ENCODE peak calls at places on chromosomes 5 and 9, in four cellular contexts. One of them, this sample, is unnamed.

GRCh38 chr5:61162832-61163567 is 732 bp upstream of the SMIM15 start:
- DNase-seq in pancreas: peak
- DNase-seq in cardiac muscle cell: peak
- DNase-seq in GM13977: peak
- DNase-seq in this sample: peak

GRCh38 chr5:18745988-18746615 is 1111.8 kb downstream of the TAF11L14 start:
- DNase-seq in pancreas: no peak
- DNase-seq in cardiac muscle cell: no peak
- DNase-seq in GM13977: peak
- DNase-seq in this sample: peak

GRCh38 chr5:138790684-138791083 is 37.5 kb downstream of the CTNNA1 start:
- DNase-seq in pancreas: no peak
- DNase-seq in cardiac muscle cell: no peak
- DNase-seq in GM13977: no peak
- DNase-seq in this sample: no peak

GRCh38 chr5:32984851-32985250 is 273.7 kb downstream of the NPR3 start:
- DNase-seq in pancreas: no peak
- DNase-seq in cardiac muscle cell: no peak
- DNase-seq in GM13977: no peak
- DNase-seq in this sample: no peak

GRCh38 chr9:106859957-106860715 is 2.8 kb upstream of the ZNF462 start:
- DNase-seq in pancreas: no peak
- DNase-seq in cardiac muscle cell: peak
- DNase-seq in GM13977: no peak
- DNase-seq in this sample: no peak

GRCh38 chr9:121692606-121693505 is 41.4 kb downstream of the DAB2IP start:
- DNase-seq in pancreas: no peak
- DNase-seq in cardiac muscle cell: peak
- DNase-seq in GM13977: no peak
- DNase-seq in this sample: no peak

GRCh38 chr9:123678878-123679329 is 251.0 kb downstream of the DENND1A start:
- DNase-seq in pancreas: no peak
- DNase-seq in cardiac muscle cell: no peak
- DNase-seq in GM13977: no peak
- DNase-seq in this sample: no peak

GRCh38 chr9:92716557-92716956 is 46.6 kb upstream of the IPPK start:
- DNase-seq in pancreas: peak
- DNase-seq in cardiac muscle cell: peak
- DNase-seq in GM13977: peak
- DNase-seq in this sample: peak

GRCh38 chr9:113368348-113368747 is 8.4 kb downstream of the HDHD3 start:
- DNase-seq in pancreas: no peak
- DNase-seq in cardiac muscle cell: no peak
- DNase-seq in GM13977: no peak
- DNase-seq in this sample: no peak

GRCh38 chr5:100803391-100803790 is 99.7 kb downstream of the ST8SIA4 start:
- DNase-seq in pancreas: peak
- DNase-seq in cardiac muscle cell: no peak
- DNase-seq in GM13977: no peak
- DNase-seq in this sample: no peak

GRCh38 chr5:77008413-77008812 is 21.8 kb upstream of the AGGF1 start:
- DNase-seq in pancreas: no peak
- DNase-seq in cardiac muscle cell: no peak
- DNase-seq in GM13977: no peak
- DNase-seq in this sample: no peak

GRCh38 chr5:180799902-180800801 is 2.5 kb downstream of the MGAT1 start:
- DNase-seq in pancreas: no peak
- DNase-seq in cardiac muscle cell: no peak
- DNase-seq in GM13977: no peak
- DNase-seq in this sample: no peak
- TF ChIP-seq CTCF in pancreas: no peak
- TF ChIP-seq CTCF in cardiac muscle cell: peak
- TF ChIP-seq CTCF in GM13977: no peak
- TF ChIP-seq CTCF in this sample: no peak

GRCh38 chr5:120655828-120656435 is 191.8 kb downstream of the PRR16 start:
- DNase-seq in pancreas: no peak
- DNase-seq in cardiac muscle cell: peak
- DNase-seq in GM13977: no peak
- DNase-seq in this sample: no peak
- TF ChIP-seq CTCF in pancreas: no peak
- TF ChIP-seq CTCF in cardiac muscle cell: peak
- TF ChIP-seq CTCF in GM13977: peak
- TF ChIP-seq CTCF in this sample: peak

GRCh38 chr9:98775831-98776441 is 20.4 kb downstream of the ANKS6 start:
- DNase-seq in pancreas: no peak
- DNase-seq in cardiac muscle cell: peak
- DNase-seq in GM13977: peak
- DNase-seq in this sample: peak

GRCh38 chr9:98774746-98775145 is 21.6 kb downstream of the ANKS6 start:
- DNase-seq in pancreas: no peak
- DNase-seq in cardiac muscle cell: no peak
- DNase-seq in GM13977: no peak
- DNase-seq in this sample: peak

GRCh38 chr9:98771209-98771874 is 25.0 kb downstream of the ANKS6 start:
- DNase-seq in pancreas: no peak
- DNase-seq in cardiac muscle cell: no peak
- DNase-seq in GM13977: no peak
- DNase-seq in this sample: no peak

GRCh38 chr9:98772364-98773155 is 23.8 kb downstream of the ANKS6 start:
- DNase-seq in pancreas: no peak
- DNase-seq in cardiac muscle cell: no peak
- DNase-seq in GM13977: no peak
- DNase-seq in this sample: no peak

GRCh38 chr9:98773721-98774120 is 22.6 kb downstream of the ANKS6 start:
- DNase-seq in pancreas: no peak
- DNase-seq in cardiac muscle cell: no peak
- DNase-seq in GM13977: no peak
- DNase-seq in this sample: no peak
- TF ChIP-seq CTCF in pancreas: no peak
- TF ChIP-seq CTCF in cardiac muscle cell: no peak
- TF ChIP-seq CTCF in GM13977: no peak
- TF ChIP-seq CTCF in this sample: no peak

GRCh38 chr9:124855944-124856773 is 2.9 kb downstream of the WDR38 start:
- DNase-seq in pancreas: no peak
- DNase-seq in cardiac muscle cell: peak
- DNase-seq in GM13977: no peak
- DNase-seq in this sample: no peak
- TF ChIP-seq CTCF in pancreas: peak
- TF ChIP-seq CTCF in cardiac muscle cell: peak
- TF ChIP-seq CTCF in GM13977: peak
- TF ChIP-seq CTCF in this sample: peak

DNA sequence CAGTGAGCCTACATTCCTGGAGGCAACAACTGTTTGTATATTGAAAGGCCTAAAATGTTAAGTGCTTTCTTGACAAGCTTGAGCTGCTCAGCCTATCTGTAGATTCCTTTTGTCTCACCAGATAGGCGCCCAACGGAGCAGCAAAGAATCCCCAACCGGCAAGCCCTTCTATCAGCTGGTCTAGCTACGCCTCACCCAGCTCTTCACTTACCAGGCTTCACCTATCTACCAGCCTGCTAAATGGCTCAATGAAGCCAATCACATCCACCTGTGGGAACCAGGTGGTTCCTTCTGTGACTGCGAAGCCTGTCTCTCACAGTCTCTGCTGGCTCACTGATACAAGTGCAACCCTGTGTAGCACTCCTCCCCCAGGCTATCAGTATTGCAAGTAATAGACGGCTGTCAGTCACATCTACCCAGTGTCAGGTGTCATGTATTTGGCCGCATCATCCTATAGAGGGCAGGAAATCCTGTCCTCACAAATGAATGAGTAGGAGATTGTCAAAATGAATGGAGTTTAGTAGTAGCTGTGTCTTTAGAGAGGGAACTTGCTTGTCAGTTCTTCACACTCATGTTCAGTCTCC is 170.4 kb upstream of the MRPS30 start:
- DNase-seq in pancreas: no peak
- DNase-seq in cardiac muscle cell: peak
- DNase-seq in GM13977: no peak
- DNase-seq in this sample: no peak
- TF ChIP-seq CTCF in pancreas: no peak
- TF ChIP-seq CTCF in cardiac muscle cell: no peak
- TF ChIP-seq CTCF in GM13977: no peak
- TF ChIP-seq CTCF in this sample: no peak

GRCh38 chr5:82259172-82259800 is 18.9 kb downstream of the RPS23 start:
- DNase-seq in pancreas: no peak
- DNase-seq in cardiac muscle cell: peak
- DNase-seq in GM13977: no peak
- DNase-seq in this sample: peak
- TF ChIP-seq CTCF in pancreas: no peak
- TF ChIP-seq CTCF in cardiac muscle cell: peak
- TF ChIP-seq CTCF in GM13977: peak
- TF ChIP-seq CTCF in this sample: peak

GRCh38 chr9:97307091-97307490 is 368 bp upstream of the CCDC180 start:
- DNase-seq in pancreas: peak
- DNase-seq in cardiac muscle cell: peak
- DNase-seq in GM13977: no peak
- DNase-seq in this sample: peak
- TF ChIP-seq CTCF in pancreas: no peak
- TF ChIP-seq CTCF in cardiac muscle cell: peak
- TF ChIP-seq CTCF in GM13977: no peak
- TF ChIP-seq CTCF in this sample: no peak